ENCODE peak calls at places on chromosomes 1 and 21, in seven cellular contexts. L, B, R, X, N, Y and J are unnamed samples. For H3K9me3, the result is how much of the 10 kb centered on the place peaks cover.

GRCh38 chr1:43910359-43910758 is 23.2 kb upstream of the ARTN start:
- DNase-seq in L (no peak), B (no peak), R (no peak), X (no peak), N (no peak), Y (peak), J (no peak)

GRCh38 chr1:209383422-209383821 is 200.1 kb upstream of the CAMK1G start:
- DNase-seq in L (no peak), B (no peak), R (no peak), X (no peak), N (no peak), Y (no peak), J (no peak)

GRCh38 chr1:202716654-202717053 is 6.4 kb upstream of the SYT2 start:
- DNase-seq in L (no peak), B (no peak), R (no peak), X (no peak), N (no peak), Y (no peak), J (no peak)

GRCh38 chr1:15008783-15009709 is 144.5 kb upstream of the TMEM51 start:
- DNase-seq in L (peak), B (no peak), R (no peak), X (no peak), N (no peak), Y (no peak), J (no peak)

GRCh38 chr1:196324345-196324744 is 283.9 kb downstream of the KCNT2 start:
- DNase-seq in L (peak), B (no peak), R (no peak), X (no peak), N (no peak), Y (no peak), J (no peak)

GRCh38 chr1:12452262-12452661 is 165.7 kb downstream of the DHRS3 start:
- DNase-seq in L (no peak), B (no peak), R (no peak), X (no peak), N (no peak), Y (no peak), J (no peak)

GRCh38 chr1:6157528-6158174 is 22.5 kb downstream of the CHD5 start:
- DNase-seq in L (peak), B (no peak), R (no peak), X (no peak), N (peak), Y (no peak), J (no peak)

GRCh38 chr1:80054129-80054528 is 1047.6 kb upstream of the ADGRL4 start:
- DNase-seq in L (peak), B (no peak), R (no peak), X (no peak), N (no peak), Y (no peak), J (no peak)

GRCh38 chr1:17016317-17016661 is 4.6 kb upstream of the ATP13A2 start:
- DNase-seq in L (peak), B (no peak), R (no peak), X (no peak), N (no peak), Y (no peak), J (no peak)

GRCh38 chr21:29475329-29475728 is 176.6 kb downstream of the BACH1 start:
- DNase-seq in L (no peak), B (no peak), R (no peak), X (no peak), N (no peak), Y (no peak), J (no peak)

GRCh38 chr1:172241540-172241939 is 178.9 kb upstream of the C1orf105 start:
- DNase-seq in L (no peak), B (no peak), R (no peak), X (no peak), N (no peak), Y (no peak), J (no peak)

GRCh38 chr1:172236958-172237357 is 183.5 kb upstream of the C1orf105 start:
- DNase-seq in L (no peak), B (no peak), R (no peak), X (no peak), N (no peak), Y (no peak), J (no peak)

GRCh38 chr1:172244865-172245264 is 175.6 kb upstream of the C1orf105 start:
- DNase-seq in L (no peak), B (no peak), R (no peak), X (no peak), N (no peak), Y (no peak), J (no peak)

GRCh38 chr1:172238969-172239368 is 181.5 kb upstream of the C1orf105 start:
- DNase-seq in L (no peak), B (no peak), R (no peak), X (no peak), N (no peak), Y (no peak), J (no peak)

GRCh38 chr1:172239894-172240293 is 180.6 kb upstream of the C1orf105 start:
- DNase-seq in L (no peak), B (no peak), R (no peak), X (no peak), N (no peak), Y (no peak), J (no peak)
- TF ChIP-seq CTCF in L (no peak), B (no peak), R (no peak), X (no peak), N (no peak), Y (no peak), J (no peak)

DNA sequence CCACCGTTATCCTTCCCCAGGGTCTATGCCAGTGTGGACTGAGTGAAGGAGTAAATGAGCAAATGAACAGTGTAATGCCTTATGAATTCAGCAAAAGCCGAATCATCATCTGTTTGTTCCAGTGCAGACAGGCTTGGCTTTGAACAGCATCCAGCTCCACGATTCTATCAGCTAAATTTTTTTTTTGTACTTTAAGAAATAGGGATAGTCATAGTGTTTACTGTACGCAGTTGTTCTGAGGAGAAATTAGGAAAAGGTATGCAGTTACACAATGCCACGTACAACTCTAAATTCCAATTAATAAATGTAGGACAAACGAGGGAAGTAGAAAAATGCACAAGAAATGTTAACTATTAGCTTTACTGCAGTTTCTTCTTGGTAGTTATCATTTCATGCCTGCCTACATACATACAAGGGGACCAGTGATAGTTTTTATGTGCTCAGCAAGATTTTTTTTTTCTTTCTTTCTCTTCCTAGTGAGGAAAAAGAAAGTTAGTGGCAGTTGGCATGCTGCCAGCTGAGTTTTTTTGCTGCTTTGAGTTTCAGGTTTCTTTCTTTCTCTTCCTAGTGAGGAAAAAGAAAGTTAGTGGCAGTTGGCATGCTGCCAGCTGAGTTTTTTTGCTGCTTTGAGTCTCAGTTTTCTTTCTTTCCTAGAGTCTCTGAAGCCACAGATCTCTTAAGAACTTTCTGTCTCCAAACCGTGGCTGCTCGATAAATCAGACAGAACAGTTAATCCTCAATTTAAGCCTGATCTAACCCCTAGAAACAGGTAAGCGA is at the start of gene IFI44L:
- DNase-seq in L (peak), B (peak), R (peak), X (peak), N (peak), Y (no peak), J (no peak)
- TF ChIP-seq POLR2A in L (no peak), B (no peak), R (no peak), X (no peak), N (no peak), Y (no peak), J (no peak)

GRCh38 chr1:4723106-4723505 is 68.7 kb downstream of the AJAP1 start:
- DNase-seq in L (no peak), B (no peak), R (no peak), X (no peak), N (no peak), Y (no peak), J (no peak)

GRCh38 chr1:4724001-4724400 is 69.6 kb downstream of the AJAP1 start:
- DNase-seq in L (no peak), B (no peak), R (no peak), X (no peak), N (no peak), Y (no peak), J (no peak)

GRCh38 chr1:4726620-4727341 is 72.4 kb downstream of the AJAP1 start:
- DNase-seq in L (no peak), B (no peak), R (no peak), X (no peak), N (no peak), Y (no peak), J (no peak)

GRCh38 chr1:4725416-4725815 is 71.0 kb downstream of the AJAP1 start:
- DNase-seq in L (no peak), B (no peak), R (no peak), X (no peak), N (no peak), Y (no peak), J (no peak)

DNA sequence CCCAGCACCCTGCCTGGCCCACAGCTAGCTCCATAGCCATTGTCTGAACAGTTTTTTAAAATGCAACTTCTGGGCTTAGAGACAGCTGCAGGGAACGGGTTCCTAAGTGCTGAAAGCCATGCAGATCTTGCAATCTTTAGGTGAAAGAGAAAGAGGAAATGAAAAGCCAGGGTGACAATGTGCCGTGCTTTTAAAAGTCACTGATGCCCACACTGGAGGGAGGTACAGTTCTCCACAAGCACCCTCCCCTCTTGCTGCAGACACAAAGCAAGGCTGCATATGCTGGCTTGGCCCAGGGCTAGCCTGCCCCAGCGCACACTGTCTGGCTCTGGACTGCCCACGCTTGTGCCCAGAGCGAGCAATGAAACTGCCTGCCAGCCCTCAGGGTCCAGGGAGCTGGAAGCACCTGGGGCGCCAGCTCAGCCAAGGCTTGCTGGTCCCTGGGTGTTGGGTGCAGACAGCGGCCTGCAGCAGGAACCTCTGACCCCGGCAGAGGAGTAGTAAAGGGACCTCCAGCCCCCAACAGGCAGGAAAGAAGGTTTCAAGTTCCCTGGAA is 70.4 kb downstream of the AJAP1 start:
- DNase-seq in L (no peak), B (no peak), R (no peak), X (no peak), N (no peak), Y (no peak), J (no peak)
- H3K9me3 ChIP-seq in L (half or more), B (under half), R (under half), X (under half), N (under half), Y (under half), J (under half)

DNA sequence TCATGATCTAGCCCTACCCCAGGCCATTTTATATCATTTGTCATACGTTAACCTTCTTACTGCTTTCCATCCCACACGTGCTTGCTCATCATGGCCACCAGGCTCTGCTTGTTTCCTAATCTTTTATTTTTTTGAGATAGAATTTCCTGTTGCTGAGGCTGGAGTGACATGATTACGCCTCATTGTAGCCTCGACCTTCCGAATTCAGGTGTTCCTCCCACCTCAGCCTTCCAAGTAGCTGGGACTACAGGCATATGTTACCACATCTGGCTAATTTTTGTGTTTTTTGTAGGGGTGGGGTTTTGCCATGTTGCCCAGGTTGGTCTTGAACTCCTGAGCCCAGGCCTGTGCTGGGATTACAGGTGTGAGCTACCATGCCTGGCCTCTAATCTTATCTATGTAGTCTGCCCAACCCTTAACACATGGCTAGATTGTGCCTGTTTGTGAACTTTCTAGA is 3.3 kb downstream of the UAP1 start:
- DNase-seq in L (peak), B (no peak), R (no peak), X (no peak), N (no peak), Y (no peak), J (no peak)
- TF ChIP-seq CTCF in L (no peak), B (no peak), R (no peak), X (no peak), N (no peak), Y (no peak), J (no peak)

DNA sequence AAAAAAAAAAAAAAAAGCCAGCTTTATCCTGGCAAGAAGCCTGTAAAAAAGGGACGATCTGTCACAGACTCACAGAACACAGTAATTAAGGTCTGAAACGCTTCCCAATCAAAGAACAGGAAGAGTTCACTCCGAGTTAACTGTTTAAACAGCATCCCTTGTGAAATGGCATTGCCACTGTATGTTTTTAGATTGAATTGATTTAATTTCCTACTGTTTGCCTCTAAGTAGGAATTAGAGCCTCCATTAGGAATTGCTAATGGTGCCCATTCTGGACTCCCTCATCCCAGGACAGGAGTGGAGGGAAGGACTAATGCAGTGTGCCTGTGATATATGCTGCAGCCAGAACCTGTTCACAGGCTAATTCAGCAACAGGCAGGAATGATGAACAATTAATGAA is 370.8 kb downstream of the RWDD3 start:
- DNase-seq in L (no peak), B (no peak), R (no peak), X (no peak), N (no peak), Y (no peak), J (no peak)
- TF ChIP-seq POLR2A in L (no peak), B (no peak), R (no peak), X (no peak), N (no peak), Y (no peak), J (no peak)

DNA sequence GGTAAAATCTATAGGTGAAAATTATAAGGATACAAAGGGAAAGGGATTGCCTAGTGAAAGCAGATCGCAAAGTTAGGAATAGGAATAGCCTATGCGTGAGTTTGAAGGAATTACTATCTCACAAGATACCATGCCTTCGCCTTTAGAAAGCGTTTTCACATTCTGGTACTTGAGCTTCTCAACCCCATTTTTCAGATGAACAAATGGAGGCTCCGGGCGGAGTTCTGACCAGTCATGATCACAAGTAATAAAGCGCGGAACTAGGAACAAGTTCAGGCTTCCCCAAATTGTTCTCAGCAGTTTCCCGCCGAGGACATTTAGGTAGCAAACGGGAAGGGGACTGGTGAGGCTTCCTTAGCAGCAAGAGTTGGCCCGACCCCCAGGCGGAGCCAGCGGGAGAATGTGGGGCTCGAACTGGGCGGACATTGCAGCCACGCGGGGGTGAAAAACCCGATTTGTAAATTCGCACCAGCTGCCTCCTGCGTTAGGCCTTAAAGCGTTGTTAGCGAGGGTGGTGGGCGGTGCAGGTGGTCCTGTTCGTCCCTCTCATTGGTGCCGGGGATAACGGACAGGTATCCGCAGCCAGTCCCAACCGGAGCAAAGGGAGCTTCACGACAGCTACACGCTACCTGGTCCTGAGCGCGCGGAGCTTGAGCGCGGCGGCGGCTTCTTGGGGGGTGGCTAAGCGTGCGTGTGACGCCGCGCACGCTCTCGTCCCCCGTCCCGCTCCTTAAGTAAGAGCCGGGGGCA is 15.4 kb downstream of the SEMA6C start:
- DNase-seq in L (peak), B (peak), R (peak), X (peak), N (peak), Y (peak), J (peak)
- H3K9me3 ChIP-seq in L (under half), B (under half), R (under half), X (under half), N (under half), Y (under half), J (under half)

GRCh38 chr1:9028921-9029715 is 2.9 kb upstream of the SLC2A7 start:
- DNase-seq in L (peak), B (no peak), R (no peak), X (no peak), N (no peak), Y (no peak), J (no peak)

GRCh38 chr1:9025474-9025873 is 749 bp downstream of the SLC2A7 start:
- DNase-seq in L (no peak), B (no peak), R (no peak), X (no peak), N (no peak), Y (no peak), J (no peak)

GRCh38 chr1:9027307-9027706 is 1.1 kb upstream of the SLC2A7 start:
- DNase-seq in L (no peak), B (no peak), R (no peak), X (no peak), N (no peak), Y (no peak), J (no peak)

GRCh38 chr1:9022773-9023172 is 3.5 kb downstream of the SLC2A7 start:
- DNase-seq in L (no peak), B (no peak), R (no peak), X (no peak), N (no peak), Y (no peak), J (no peak)

DNA sequence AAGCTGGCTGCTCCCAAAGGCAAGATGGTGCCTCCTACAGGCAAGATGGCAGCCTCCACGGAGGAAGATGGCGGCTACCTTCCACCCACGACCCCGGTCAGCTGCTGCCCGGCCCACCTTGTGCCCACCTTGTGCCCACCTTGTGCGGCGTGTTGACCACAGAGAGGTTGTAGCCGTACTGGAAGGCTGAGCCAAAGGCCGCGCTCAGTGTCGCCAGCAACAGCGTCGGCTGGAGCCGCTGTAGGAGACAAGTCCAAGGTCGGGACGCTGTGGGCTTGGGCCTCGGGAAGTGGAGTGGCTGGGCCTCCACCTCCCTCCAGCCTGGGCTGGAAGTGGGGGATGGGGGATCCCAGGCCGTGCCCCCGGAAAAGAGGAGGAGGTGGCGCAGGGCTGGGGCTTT is 1.4 kb downstream of the SLC2A7 start:
- DNase-seq in L (no peak), B (no peak), R (no peak), X (no peak), N (no peak), Y (no peak), J (no peak)
- TF ChIP-seq CTCF in L (no peak), B (no peak), R (no peak), X (no peak), N (no peak), Y (no peak), J (no peak)

DNA sequence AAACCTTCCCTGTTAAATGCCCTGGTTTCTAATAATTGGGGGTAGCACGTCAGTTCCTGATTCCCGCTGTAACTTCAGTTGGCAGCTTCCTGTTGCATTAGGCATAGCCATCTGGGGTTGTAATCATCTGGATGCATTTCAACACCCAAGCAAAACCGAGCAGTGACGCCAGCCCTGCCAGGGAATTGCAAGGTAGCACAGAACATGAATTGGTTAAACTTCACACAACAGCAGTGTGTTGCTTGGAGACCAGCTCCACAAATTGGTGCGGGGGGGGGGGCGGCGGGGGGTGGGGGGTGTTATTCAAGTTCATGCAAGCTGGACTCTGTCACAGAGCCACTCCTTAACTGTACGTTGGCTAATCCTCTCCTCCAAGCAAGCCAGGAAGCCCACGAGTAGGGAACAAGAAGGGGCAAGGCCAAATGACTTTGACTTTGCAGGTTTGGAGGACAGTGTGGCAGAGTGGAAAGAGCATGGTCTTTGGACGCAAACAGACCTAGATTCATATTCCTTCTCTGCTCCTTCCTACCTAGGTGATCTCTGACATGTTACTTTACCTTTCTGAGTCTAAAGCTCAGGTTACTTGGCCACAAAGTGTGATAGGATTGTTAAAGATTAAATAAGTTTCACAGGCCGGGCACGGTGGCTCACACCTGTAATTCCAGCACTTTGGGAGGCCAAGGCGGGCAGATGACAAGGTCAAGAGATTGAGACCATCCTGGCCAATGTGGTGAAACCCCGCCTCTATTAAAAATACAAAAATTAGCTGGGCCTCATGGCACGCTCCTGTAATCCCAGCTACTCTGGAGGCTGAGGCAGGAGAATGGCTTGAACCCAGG is 4.7 kb downstream of the LAX1 start:
- DNase-seq in L (peak), B (peak), R (peak), X (peak), N (peak), Y (peak), J (no peak)
- TF ChIP-seq POLR2A in L (no peak), B (no peak), R (no peak), X (no peak), N (peak), Y (no peak), J (no peak)